ENCODE peak calls at places on chromosomes 16 and 17, in eight cellular contexts. N, O, K, B, Y, G, C and T are unnamed samples. For H3K27me3 and H3K36me3, the result is how much of the 10 kb centered on the place peaks cover.

GRCh38 chr16:78505544-78506371 is 406.3 kb downstream of the WWOX start:
- DNase-seq in O (peak), C (peak), N (peak), G (peak), B (no peak), K (no peak), Y (peak), T (no peak)

GRCh38 chr16:49619811-49620157 is 236.1 kb downstream of the ZNF423 start:
- DNase-seq in B (no peak), C (no peak), O (no peak), N (no peak), G (no peak), K (no peak), Y (no peak), T (no peak)

GRCh38 chr16:20905576-20905975 is 5.0 kb downstream of the LYRM1 start:
- DNase-seq in G (no peak), O (no peak), C (no peak), Y (no peak), B (no peak), N (no peak), K (no peak), T (no peak)

GRCh38 chr16:49564577-49565224 is 191.1 kb downstream of the C16orf78 start:
- DNase-seq in B (no peak), N (no peak), O (no peak), K (no peak), C (no peak), G (no peak), Y (no peak), T (no peak)

GRCh38 chr17:31680126-31680525 is 178.9 kb downstream of the COPRS start:
- DNase-seq in G (no peak), N (no peak), K (no peak), B (no peak), O (no peak), Y (no peak), C (no peak), T (no peak)

GRCh38 chr17:13478326-13478830 is 123.4 kb downstream of the HS3ST3A1 start:
- DNase-seq in N (no peak), K (no peak), C (no peak), G (no peak), Y (no peak), B (no peak), O (no peak), T (no peak)

GRCh38 chr17:12180644-12181261 is 160.1 kb downstream of the MAP2K4 start:
- DNase-seq in G (peak), N (no peak), Y (no peak), B (no peak), O (peak), C (no peak), K (peak), T (peak)

GRCh38 chr17:2580641-2581040 is 12.8 kb upstream of the PAFAH1B1 start:
- DNase-seq in C (no peak), G (no peak), Y (no peak), B (no peak), N (no peak), K (peak), O (no peak), T (no peak)

GRCh38 chr16:31083556-31083955 is 5.2 kb downstream of the PRSS53 start:
- DNase-seq in O (no peak), N (no peak), G (no peak), B (no peak), K (no peak), C (no peak), Y (no peak), T (no peak)

GRCh38 chr16:69483611-69484010 is 59.2 kb downstream of the CYB5B start:
- DNase-seq in G (no peak), N (no peak), O (no peak), B (no peak), Y (no peak), K (peak), C (no peak), T (no peak)

GRCh38 chr17:43406676-43407645 is 8.2 kb downstream of the ARL4D start:
- DNase-seq in N (no peak), B (no peak), G (no peak), O (no peak), Y (no peak), K (no peak), C (no peak), T (no peak)

GRCh38 chr16:28192811-28193529 is 18.8 kb downstream of the XPO6 start:
- DNase-seq in N (no peak), Y (no peak), B (peak), G (no peak), O (peak), C (no peak), K (no peak), T (no peak)

GRCh38 chr17:40560592-40561293 is 4.5 kb downstream of the CCR7 start:
- DNase-seq in K (no peak), N (no peak), O (no peak), Y (no peak), G (peak), C (no peak), B (no peak), T (peak)

GRCh38 chr17:10309003-10309974 is 63.5 kb downstream of the MYH13 start:
- DNase-seq in C (no peak), B (no peak), G (no peak), N (no peak), Y (no peak), K (no peak), O (no peak), T (no peak)

GRCh38 chr17:46818929-46819859 is 702 bp upstream of the WNT3 start:
- DNase-seq in K (peak), B (no peak), G (no peak), N (no peak), Y (no peak), O (no peak), C (no peak), T (no peak)

GRCh38 chr16:4461250-4462085 is 13.0 kb downstream of the NMRAL1 start:
- DNase-seq in C (no peak), G (no peak), B (no peak), O (no peak), Y (no peak), K (peak), N (no peak), T (no peak)

GRCh38 chr16:60491258-60491657 is 1545.0 kb downstream of the CDH8 start:
- DNase-seq in C (no peak), N (no peak), K (no peak), G (no peak), B (no peak), O (no peak), Y (no peak), T (no peak)

GRCh38 chr16:31664683-31665482 is 137.2 kb downstream of the AHSP start:
- DNase-seq in B (no peak), O (no peak), K (no peak), C (no peak), G (no peak), Y (no peak), N (no peak), T (no peak)

GRCh38 chr17:66548158-66548557 is 245.7 kb downstream of the PRKCA start:
- DNase-seq in G (no peak), N (no peak), B (peak), O (no peak), K (no peak), C (no peak), Y (no peak), T (no peak)

GRCh38 chr16:88461291-88462269 is 8.5 kb downstream of the ZFPM1 start:
- DNase-seq in G (peak), Y (no peak), N (no peak), C (no peak), B (no peak), O (no peak), K (peak), T (no peak)

GRCh38 chr17:22692801-22693171 is 1000.5 kb downstream of the KCNJ18 start:
- DNase-seq in K (no peak), G (no peak), O (no peak), B (no peak), N (no peak), C (no peak), Y (no peak), T (no peak)

GRCh38 chr16:67029249-67030096 is 524 bp downstream of the CBFB start:
- DNase-seq in K (peak), Y (peak), N (peak), G (peak), O (peak), C (peak), B (peak), T (no peak)

GRCh38 chr16:82792704-82793103 is 165.9 kb downstream of the CDH13 start:
- DNase-seq in C (no peak), K (no peak), Y (no peak), O (no peak), G (no peak), B (no peak), N (no peak), T (no peak)

GRCh38 chr17:41812176-41813038 is at the start of gene FKBP10:
- DNase-seq in G (peak), O (peak), K (peak), B (peak), Y (peak), N (peak), C (peak), T (no peak)

DNA sequence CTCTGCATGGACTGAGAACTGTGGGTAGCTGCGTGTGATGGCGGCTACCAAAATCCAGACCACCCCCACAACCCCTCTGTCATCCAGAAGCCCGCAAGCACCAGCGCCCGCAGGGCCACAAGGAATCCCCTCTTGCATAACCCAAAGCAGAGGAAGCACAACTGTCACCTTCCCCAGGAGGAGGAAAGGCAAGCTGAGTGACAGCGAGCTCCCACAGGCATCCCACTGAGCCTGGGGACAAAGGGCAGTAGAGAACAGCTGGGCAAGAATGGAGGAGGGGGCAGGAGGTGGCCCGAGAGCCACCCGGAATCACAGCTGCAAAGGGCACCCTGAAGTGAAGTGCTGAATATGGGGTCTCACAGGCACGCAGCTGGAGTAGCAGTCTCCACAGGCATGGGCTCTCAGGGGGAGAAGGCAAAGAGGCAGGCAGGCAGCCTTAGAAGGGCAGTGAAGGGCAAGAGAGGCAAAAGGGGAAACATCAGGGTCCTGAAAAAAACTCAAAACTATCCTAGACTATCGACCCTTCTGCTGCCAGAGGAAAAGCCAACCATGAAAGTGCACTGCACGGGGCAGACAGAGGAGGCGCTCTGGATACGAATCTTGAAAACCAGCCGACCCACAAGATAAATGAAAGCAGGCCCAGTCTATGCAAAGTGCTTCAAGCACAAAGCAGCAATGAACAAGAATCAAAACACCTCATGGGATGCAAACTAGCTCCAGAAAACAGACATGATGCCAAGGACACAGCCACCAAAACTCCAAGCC is 17.1 kb downstream of the USP36 start:
- DNase-seq in G (no peak), C (no peak), N (no peak), B (no peak), O (no peak), K (peak), Y (no peak), T (no peak)
- TF ChIP-seq CTCF in G (no peak), C (no peak), N (no peak), B (no peak), O (no peak), K (peak), Y (no peak), T (no peak)

GRCh38 chr17:50563095-50563511 is 2.6 kb downstream of the CACNA1G start:
- DNase-seq in N (no peak), K (no peak), Y (no peak), C (no peak), O (no peak), B (no peak), G (no peak), T (no peak)
- H3K27me3 ChIP-seq in N (under half), K (half or more), Y (half or more), C (half or more), O (half or more), B (under half), G (half or more), T (half or more)

DNA sequence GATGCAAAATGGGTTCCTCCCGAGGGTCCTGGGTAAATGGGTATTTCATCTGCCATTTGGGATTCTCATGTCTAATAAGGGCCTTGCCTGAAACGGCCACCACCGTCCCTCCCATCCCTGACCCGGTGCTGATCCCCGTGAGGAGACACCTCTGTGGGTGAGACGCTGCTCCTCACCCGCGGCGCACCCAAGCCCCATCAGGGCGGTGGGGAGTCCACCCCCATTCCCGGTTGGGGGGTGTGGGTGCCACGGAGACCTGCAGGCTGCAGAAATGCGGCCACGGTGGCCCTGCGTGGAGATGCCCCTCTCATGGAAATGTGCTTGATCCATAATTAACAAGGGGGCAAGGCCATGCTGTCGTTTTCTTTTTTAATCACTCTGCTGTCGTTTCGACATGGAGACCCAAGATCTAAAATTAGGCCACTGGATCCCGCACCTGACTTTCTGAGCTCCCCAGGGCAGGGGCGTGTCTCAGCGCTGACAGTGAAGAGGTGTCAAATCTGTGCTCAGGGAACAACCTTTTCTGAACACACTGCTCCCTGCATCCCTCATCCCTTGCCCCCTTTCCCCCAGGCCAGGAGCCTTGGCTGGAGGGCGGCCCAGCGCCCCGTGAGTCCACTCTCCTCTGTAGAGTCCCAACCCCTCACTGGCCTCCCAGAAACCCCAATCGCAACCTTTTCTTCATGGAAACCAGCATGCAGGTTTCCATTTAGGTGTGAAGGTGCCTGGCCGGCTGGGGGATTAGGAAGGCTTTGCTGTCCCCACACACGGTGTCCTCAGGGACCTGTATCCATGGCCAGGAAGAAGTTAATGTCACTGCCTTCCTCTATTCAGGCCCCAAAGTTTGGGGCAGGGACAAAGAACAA is 38.9 kb downstream of the PEMT start:
- DNase-seq in C (no peak), O (no peak), N (no peak), G (no peak), B (no peak), K (no peak), Y (peak), T (no peak)
- H3K36me3 ChIP-seq in C (under half), O (under half), N (under half), G (under half), B (under half), K (under half), Y (under half), T (under half)

DNA sequence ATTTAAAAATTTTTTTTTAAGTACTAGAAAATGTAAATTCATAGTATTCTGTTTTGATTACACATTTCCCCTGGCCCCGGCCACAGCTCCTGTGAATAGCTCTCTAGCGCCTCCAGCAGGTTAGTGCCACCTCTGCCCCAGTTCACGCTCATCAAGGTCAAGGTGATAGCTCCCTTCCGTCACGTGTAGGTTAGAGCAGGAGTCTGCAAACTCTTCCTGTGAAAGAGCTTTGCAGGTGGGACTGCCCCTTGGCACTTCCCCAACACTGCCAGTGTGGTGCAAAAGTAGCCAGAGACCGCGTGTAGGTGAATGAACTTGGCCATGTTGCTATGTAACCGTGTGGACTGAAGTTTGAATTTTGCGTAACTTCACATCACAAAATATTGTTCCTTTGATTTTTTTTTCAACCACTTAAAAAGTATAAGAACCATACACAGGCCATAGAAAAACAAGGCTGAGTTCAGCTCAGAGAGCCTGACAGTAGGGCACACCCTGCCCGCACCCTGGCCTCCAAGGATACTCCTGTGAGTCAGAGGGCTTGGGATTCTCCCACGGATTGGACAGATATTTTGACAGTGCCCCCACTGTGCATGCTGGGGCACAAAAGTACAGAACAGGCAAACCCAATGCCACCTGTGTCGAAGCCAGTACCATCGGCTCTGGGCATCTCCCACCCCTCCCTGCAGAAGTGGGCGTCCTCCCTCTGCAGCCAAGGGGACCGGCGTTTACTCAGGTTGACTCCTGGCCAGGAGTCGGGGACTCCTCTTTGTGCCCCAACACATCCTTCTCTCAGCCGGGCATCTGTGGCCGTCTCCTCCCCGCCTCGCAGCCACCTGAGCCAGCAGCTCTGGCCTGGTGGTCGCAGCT is 92.0 kb upstream of the CHMP6 start:
- DNase-seq in O (peak), Y (no peak), N (no peak), G (peak), C (peak), K (peak), B (peak), T (no peak)
- TF ChIP-seq CTCF in O (peak), Y (peak), N (no peak), G (peak), C (peak), K (peak), B (peak), T (peak)